ENCODE peak calls at places on chromosomes 3 and 15, in seven cellular contexts. J is NT2/D1; N is RWPE1; G is left ventricle myocardium inferior; C is prostate gland; O is activated CD4-positive, alpha-beta T cell treated with anti-CD3 and anti-CD28 coated beads, Interleukin-2, amount 50 U/mL, for 24 hours; T is tibial nerve. K is an unnamed sample.

GRCh38 chr3:81484532-81484931 is 276.9 kb downstream of the GBE1 start:
- DNase-seq in G (no peak), T (no peak), J (no peak), O (no peak), N (no peak), C (no peak), K (no peak)

GRCh38 chr3:169579086-169579485 is 84.4 kb downstream of the MECOM start:
- DNase-seq in O (no peak), G (no peak), J (no peak), N (no peak), C (no peak), T (no peak), K (no peak)

GRCh38 chr15:29106116-29106515 is 163.5 kb downstream of the NSMCE3 start:
- DNase-seq in T (no peak), N (no peak), C (no peak), O (no peak), G (no peak), J (no peak), K (no peak)

GRCh38 chr3:16897254-16897926 is 12.6 kb downstream of the PLCL2 start:
- DNase-seq in O (no peak), C (no peak), N (no peak), G (no peak), T (no peak), J (no peak), K (no peak)

GRCh38 chr3:46858456-46858855 is 4.8 kb downstream of the MYL3 start:
- DNase-seq in O (no peak), T (no peak), J (no peak), N (no peak), C (no peak), G (peak), K (no peak)

GRCh38 chr3:69855436-69856162 is 116.3 kb downstream of the MITF start:
- DNase-seq in G (no peak), C (no peak), N (no peak), O (no peak), J (no peak), T (no peak), K (no peak)

GRCh38 chr15:92949604-92950249 is 49.6 kb downstream of the CHD2 start:
- DNase-seq in O (no peak), J (no peak), G (no peak), T (no peak), C (no peak), N (peak), K (no peak)

GRCh38 chr15:54719325-54719724 is 477.4 kb downstream of the RSL24D1 start:
- DNase-seq in T (no peak), O (no peak), C (no peak), N (no peak), G (no peak), J (no peak), K (no peak)

GRCh38 chr3:71226565-71227281 is 356.8 kb downstream of the FOXP1 start:
- DNase-seq in G (peak), J (no peak), O (peak), C (no peak), N (no peak), T (no peak), K (peak)

GRCh38 chr15:98484914-98485313 is 163.4 kb upstream of the IGF1R start:
- DNase-seq in T (no peak), O (no peak), G (no peak), C (no peak), J (no peak), N (no peak), K (no peak)

GRCh38 chr3:115862824-115863223 is 239.5 kb downstream of the GAP43 start:
- DNase-seq in C (no peak), G (no peak), O (no peak), N (no peak), T (no peak), J (peak), K (no peak)

GRCh38 chr15:60751985-60752952 is 273.3 kb upstream of the ICE2 start:
- DNase-seq in J (no peak), T (no peak), N (no peak), O (no peak), G (peak), C (peak), K (no peak)

GRCh38 chr15:50824507-50824906 is 59.0 kb upstream of the SPPL2A start:
- DNase-seq in T (no peak), G (no peak), N (no peak), J (no peak), O (no peak), C (no peak), K (no peak)

GRCh38 chr3:100647673-100648072 is 38.3 kb downstream of the ADGRG7 start:
- DNase-seq in J (no peak), N (no peak), G (no peak), O (no peak), T (no peak), C (no peak), K (no peak)

GRCh38 chr15:51200791-51201190 is 106.1 kb upstream of the TNFAIP8L3 start:
- DNase-seq in G (no peak), N (no peak), J (no peak), T (no peak), C (no peak), O (no peak), K (no peak)

GRCh38 chr3:133578548-133579191 is 5.2 kb downstream of the CDV3 start:
- DNase-seq in J (no peak), T (no peak), C (no peak), O (no peak), G (no peak), N (peak), K (no peak)

GRCh38 chr3:161558256-161558655 is 61.6 kb downstream of the OTOL1 start:
- DNase-seq in C (no peak), N (no peak), O (no peak), T (no peak), J (no peak), G (no peak), K (no peak)

GRCh38 chr3:153094386-153094785 is 67.6 kb upstream of the RAP2B start:
- DNase-seq in O (no peak), T (no peak), C (no peak), J (no peak), N (no peak), G (no peak), K (no peak)

GRCh38 chr3:186882881-186883685 is 40.6 kb downstream of the ADIPOQ start:
- DNase-seq in T (no peak), G (no peak), J (no peak), C (no peak), O (peak), N (peak), K (no peak)

GRCh38 chr15:70880781-70881180 is 11.5 kb downstream of the THAP10 start:
- DNase-seq in G (no peak), N (no peak), C (no peak), J (no peak), T (no peak), O (no peak), K (no peak)

GRCh38 chr15:74422723-74423442 is 10.9 kb downstream of the SEMA7A start:
- DNase-seq in G (no peak), T (no peak), C (no peak), N (peak), J (peak), O (no peak), K (peak)

GRCh38 chr3:117264204-117264994 is 554.8 kb downstream of the TUSC7 start:
- DNase-seq in C (no peak), T (no peak), O (no peak), J (no peak), G (no peak), N (no peak), K (no peak)

GRCh38 chr3:112640864-112641751 is at the start of gene CCDC80:
- DNase-seq in C (no peak), G (no peak), J (no peak), N (peak), T (no peak), O (no peak), K (no peak)

GRCh38 chr3:101780661-101781060 is 1.6 kb downstream of the NXPE3 start:
- DNase-seq in C (no peak), T (no peak), J (no peak), G (no peak), N (peak), O (no peak), K (no peak)

GRCh38 chr15:45129651-45130129 is at the start of the genes DUOX1 and DUOXA1:
- DNase-seq in G (peak), J (no peak), O (no peak), C (peak), N (peak), T (no peak), K (no peak)

GRCh38 chr3:42256135-42256819 is 9.7 kb downstream of the CCK start:
- DNase-seq in J (no peak), O (no peak), N (peak), T (no peak), C (no peak), G (no peak), K (no peak)

GRCh38 chr3:33074217-33075067 is 22.5 kb downstream of the GLB1 start:
- DNase-seq in C (peak), J (peak), T (no peak), O (peak), G (peak), N (peak), K (no peak)

K was measured in GOT3.